ENCODE peak calls at places on chromosomes 7 and 10, in seven cellular contexts. L, X, U, Z, Y, Q and T are unnamed samples.
A peak's percentile ranks its signal among the peaks of the same experiment; 100 is the strongest.

GRCh38 chr7:73650524-73650923 is 17.1 kb upstream of the VPS37D start:
- DNase-seq in Y (no peak), X (no peak), L (no peak), Z (no peak), U (no peak), Q (no peak), T (no peak)

GRCh38 chr10:103564799-103565365 is 71.4 kb downstream of the NEURL1 start:
- DNase-seq in U (no peak), L (no peak), X (peak; percentile 20), Z (no peak), Y (no peak), Q (peak; percentile 67), T (no peak)

GRCh38 chr10:113893570-113893969 is 39.1 kb downstream of the NHLRC2 start:
- DNase-seq in X (no peak), U (no peak), Q (no peak), L (no peak), Z (no peak), Y (no peak), T (no peak)

GRCh38 chr7:84248267-84248666 is 53.7 kb upstream of the SEMA3A start:
- DNase-seq in Q (no peak), U (no peak), Y (no peak), Z (no peak), X (no peak), L (no peak), T (no peak)

GRCh38 chr10:114413398-114413797 is 9.1 kb upstream of the AFAP1L2 start:
- DNase-seq in Y (no peak), Q (no peak), X (peak; percentile 90), L (peak; percentile 69), U (peak; percentile 82), Z (no peak), T (no peak)

GRCh38 chr7:105015631-105015965 is 1.6 kb downstream of the KMT2E start:
- DNase-seq in L (no peak), X (peak; percentile 39), Y (no peak), U (no peak), Z (peak; percentile 43), Q (no peak), T (peak; percentile 46)

GRCh38 chr10:73096041-73096451 is 620 bp downstream of the P4HA1 start:
- DNase-seq in Z (peak; percentile 71), L (peak; percentile 70), Q (peak; percentile 83), X (peak; percentile 78), U (peak; percentile 74), Y (peak; percentile 43), T (peak; percentile 81)

GRCh38 chr10:34403512-34403911 is 411.6 kb downstream of the PARD3 start:
- DNase-seq in L (no peak), X (no peak), U (no peak), Q (no peak), Y (no peak), Z (peak; percentile 48), T (no peak)

GRCh38 chr10:2791774-2792443 is 275.4 kb upstream of the PFKP start:
- DNase-seq in U (no peak), L (no peak), Z (no peak), Q (no peak), X (no peak), Y (no peak), T (no peak)

GRCh38 chr10:32190890-32191491 is 134.8 kb upstream of the KIF5B start:
- DNase-seq in L (no peak), Y (no peak), Z (peak; percentile 50), Q (no peak), U (no peak), X (peak; percentile 39), T (no peak)

GRCh38 chr10:72062341-72062740 is 26.0 kb downstream of the SPOCK2 start:
- DNase-seq in Q (no peak), Z (no peak), U (no peak), X (peak; percentile 34), Y (no peak), L (no peak), T (no peak)

GRCh38 chr7:128347573-128348147 is 4.0 kb upstream of the RBM28 start:
- DNase-seq in Q (peak; percentile 76), L (peak; percentile 62), Y (peak; percentile 55), X (peak; percentile 63), U (peak; percentile 53), Z (peak; percentile 39), T (no peak)

GRCh38 chr7:41054960-41055700 is 647.8 kb downstream of the INHBA start:
- DNase-seq in L (no peak), X (no peak), Y (no peak), Q (no peak), Z (no peak), U (no peak), T (no peak)

GRCh38 chr10:76432274-76433012 is 1001.0 kb downstream of the LRMDA start:
- DNase-seq in Q (peak; percentile 53), U (peak; percentile 63), L (peak; percentile 60), Z (peak; percentile 67), X (peak; percentile 73), Y (no peak), T (peak; percentile 62)
- H3K4me3 ChIP-seq in Q (no peak overlapping the region), U (no peak overlapping the region), L (peak overlapping the region; percentile 30), Z (no peak overlapping the region), X (no peak overlapping the region), Y (no peak overlapping the region), T (no peak overlapping the region)

GRCh38 chr7:22566176-22566575 is 66.2 kb upstream of the STEAP1B start:
- DNase-seq in Z (no peak), U (no peak), L (no peak), Q (no peak), X (no peak), Y (no peak), T (no peak)

GRCh38 chr7:22563621-22564241 is 63.7 kb upstream of the STEAP1B start:
- DNase-seq in L (peak; percentile 69), Z (peak; percentile 57), U (peak; percentile 36), Q (no peak), X (no peak), Y (no peak), T (no peak)

GRCh38 chr7:22563115-22563514 is 63.1 kb upstream of the STEAP1B start:
- DNase-seq in U (peak; percentile 34), Q (no peak), L (no peak), X (no peak), Y (no peak), Z (no peak), T (no peak)

GRCh38 chr7:22565315-22565811 is 65.4 kb upstream of the STEAP1B start:
- DNase-seq in X (peak; percentile 89), Q (no peak), Y (no peak), Z (peak; percentile 75), U (peak; percentile 55), L (no peak), T (no peak)

GRCh38 chr7:22564511-22565045 is 64.6 kb upstream of the STEAP1B start:
- DNase-seq in Q (peak; percentile 52), U (peak; percentile 76), Z (peak; percentile 94), Y (no peak), X (peak; percentile 77), L (no peak), T (peak; percentile 68)
- H3K4me3 ChIP-seq in Q (peak overlapping the region; percentile 43), U (peak overlapping the region; percentile 50), Z (no peak overlapping the region), Y (no peak overlapping the region), X (no peak overlapping the region), L (peak overlapping the region; percentile 54), T (no peak overlapping the region)

DNA sequence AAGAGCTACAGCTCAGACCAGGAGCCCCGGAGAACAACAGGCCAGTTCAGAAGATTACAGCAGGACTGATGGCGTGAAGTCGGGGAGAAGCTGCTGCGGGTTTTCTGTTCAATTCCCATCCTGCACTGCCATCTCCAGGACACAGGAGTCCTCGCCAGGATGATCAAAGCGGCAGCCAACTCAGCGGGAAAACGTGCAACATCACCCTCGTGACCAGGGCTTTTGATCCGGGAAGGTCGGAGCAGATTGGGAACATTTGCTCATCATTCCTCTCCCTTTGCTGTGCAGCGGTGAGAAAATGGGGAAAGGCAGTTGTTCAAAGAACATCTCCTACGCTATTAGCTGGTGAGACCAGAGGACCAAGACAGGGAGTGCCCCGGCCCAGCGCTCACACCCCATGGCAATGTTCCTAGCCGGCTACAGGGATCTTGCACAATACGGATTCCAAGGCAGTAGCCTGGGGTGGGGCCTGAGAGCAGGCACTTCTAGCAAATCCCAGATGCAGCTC is 50.4 kb upstream of the FOXK1 start:
- DNase-seq in U (peak; percentile 79), X (peak; percentile 92), L (peak; percentile 79), Y (peak; percentile 44), Q (peak; percentile 90), Z (peak; percentile 90), T (peak; percentile 83)
- H3K4me3 ChIP-seq in U (peak overlapping the region; percentile 30), X (peak overlapping the region; percentile 20), L (peak overlapping the region; percentile 36), Y (peak overlapping the region; percentile 47), Q (peak overlapping the region; percentile 45), Z (peak overlapping the region; percentile 30), T (peak overlapping the region; percentile 5)

GRCh38 chr10:79072041-79072441 is 3.3 kb downstream of the ZMIZ1 start:
- DNase-seq in Y (no peak), Z (no peak), U (no peak), L (peak; percentile 54), X (no peak), Q (no peak), T (no peak)
- H3K4me3 ChIP-seq in Y (no peak overlapping the region), Z (peak overlapping the region; percentile 89), U (peak overlapping the region; percentile 90), L (peak overlapping the region; percentile 85), X (peak overlapping the region; percentile 84), Q (peak overlapping the region; percentile 94), T (no peak overlapping the region)

GRCh38 chr10:75115137-75115536 is 3.7 kb downstream of the SAMD8 start:
- DNase-seq in U (no peak), Z (no peak), L (no peak), Q (no peak), X (no peak), Y (no peak), T (no peak)

GRCh38 chr10:75123088-75123682 is 11.7 kb downstream of the SAMD8 start:
- DNase-seq in X (no peak), Y (no peak), U (no peak), Q (no peak), L (no peak), Z (no peak), T (no peak)

GRCh38 chr10:75122505-75122904 is 11.0 kb downstream of the SAMD8 start:
- DNase-seq in U (no peak), L (no peak), X (no peak), Q (no peak), Y (no peak), Z (no peak), T (no peak)

GRCh38 chr10:75121322-75121721 is 9.9 kb downstream of the SAMD8 start:
- DNase-seq in Q (no peak), Y (no peak), U (no peak), Z (no peak), X (no peak), L (no peak), T (no peak)

DNA sequence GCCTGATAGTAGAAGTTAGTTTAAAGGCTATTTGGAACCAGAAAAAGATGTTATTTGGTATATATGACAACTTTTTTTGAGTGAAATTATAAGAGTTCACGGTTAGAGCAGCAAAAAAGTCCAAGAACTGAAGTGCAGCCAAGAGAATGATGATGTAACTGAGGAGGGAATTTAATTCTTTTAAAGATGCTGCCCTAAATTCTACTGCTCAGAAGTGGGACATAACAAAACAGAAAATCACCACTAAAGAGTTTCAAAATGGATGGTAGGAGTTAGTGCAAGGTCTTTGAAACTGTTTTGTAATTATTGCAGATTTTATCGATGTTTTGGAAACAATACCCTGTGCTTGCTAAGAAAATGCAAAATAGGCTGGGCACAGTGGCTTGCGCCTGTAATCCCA is 6.5 kb downstream of the SAMD8 start:
- DNase-seq in Y (no peak), Q (no peak), L (no peak), X (no peak), U (no peak), Z (no peak), T (no peak)
- H3K4me3 ChIP-seq in Y (no peak overlapping the region), Q (no peak overlapping the region), L (no peak overlapping the region), X (no peak overlapping the region), U (no peak overlapping the region), Z (no peak overlapping the region), T (no peak overlapping the region)

DNA sequence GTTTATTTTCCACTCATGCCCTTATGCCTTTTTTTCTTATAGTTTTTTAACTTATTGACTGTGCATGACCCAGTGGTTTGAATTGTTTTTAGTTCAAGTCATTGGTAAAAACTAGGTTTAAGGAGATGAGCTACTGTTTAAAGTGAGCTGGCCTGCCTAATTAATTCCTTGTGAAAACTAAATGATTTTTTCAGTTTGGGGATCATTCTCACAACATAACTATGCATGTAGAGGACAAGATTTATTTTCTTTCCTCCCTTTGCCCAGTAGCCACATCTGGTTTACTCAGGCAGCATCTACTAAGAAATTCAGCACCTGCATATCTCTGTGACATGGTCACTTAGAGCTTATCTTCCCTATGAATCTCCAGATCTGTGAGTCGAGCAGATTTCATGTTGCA is 1.7 kb downstream of the ADO start:
- DNase-seq in L (no peak), U (no peak), Q (no peak), Z (no peak), Y (no peak), X (no peak), T (no peak)
- H3K4me3 ChIP-seq in L (peak overlapping the region; percentile 60), U (peak overlapping the region; percentile 74), Q (peak overlapping the region; percentile 91), Z (peak overlapping the region; percentile 75), Y (peak overlapping the region; percentile 89), X (peak overlapping the region; percentile 75), T (peak overlapping the region; percentile 90)